ENCODE peak calls at places on chromosomes 6 and 20, in ten cellular contexts. One of them, this sample, is unnamed. For H3K9me3, the result is how much of the 10 kb centered on the place peaks cover.

GRCh38 chr6:66935612-66936011 is 1228.6 kb upstream of the EYS start:
- DNase-seq in CD8-positive, alpha-beta T cell: no peak
- DNase-seq in mammary epithelial cell: no peak
- DNase-seq in sigmoid colon: no peak
- DNase-seq in fibroblast of lung: no peak
- DNase-seq in prostate gland: no peak
- DNase-seq in transverse colon: no peak
- DNase-seq in breast epithelium: no peak
- DNase-seq in Peyer's patch: no peak
- DNase-seq in right atrium auricular region: no peak
- DNase-seq in this sample: no peak

GRCh38 chr6:129029778-129030177 is 146.8 kb downstream of the LAMA2 start:
- DNase-seq in prostate gland: no peak
- DNase-seq in transverse colon: no peak
- DNase-seq in breast epithelium: no peak
- DNase-seq in right atrium auricular region: no peak
- DNase-seq in mammary epithelial cell: no peak
- DNase-seq in sigmoid colon: no peak
- DNase-seq in CD8-positive, alpha-beta T cell: no peak
- DNase-seq in fibroblast of lung: no peak
- DNase-seq in Peyer's patch: no peak
- DNase-seq in this sample: no peak

GRCh38 chr6:7727951-7728854 is 2.3 kb downstream of the BMP6 start:
- DNase-seq in sigmoid colon: no peak
- DNase-seq in breast epithelium: no peak
- DNase-seq in fibroblast of lung: peak
- DNase-seq in prostate gland: no peak
- DNase-seq in Peyer's patch: no peak
- DNase-seq in mammary epithelial cell: peak
- DNase-seq in right atrium auricular region: no peak
- DNase-seq in transverse colon: peak
- DNase-seq in CD8-positive, alpha-beta T cell: no peak
- DNase-seq in this sample: peak

GRCh38 chr6:136012198-136012884 is 160.8 kb downstream of the PDE7B start:
- DNase-seq in prostate gland: no peak
- DNase-seq in breast epithelium: no peak
- DNase-seq in fibroblast of lung: peak
- DNase-seq in mammary epithelial cell: no peak
- DNase-seq in transverse colon: no peak
- DNase-seq in CD8-positive, alpha-beta T cell: no peak
- DNase-seq in right atrium auricular region: no peak
- DNase-seq in Peyer's patch: no peak
- DNase-seq in sigmoid colon: no peak
- DNase-seq in this sample: peak

GRCh38 chr6:35031611-35032529 is 109.3 kb downstream of the TCP11 start:
- DNase-seq in breast epithelium: no peak
- DNase-seq in Peyer's patch: no peak
- DNase-seq in right atrium auricular region: no peak
- DNase-seq in prostate gland: no peak
- DNase-seq in transverse colon: no peak
- DNase-seq in fibroblast of lung: no peak
- DNase-seq in mammary epithelial cell: no peak
- DNase-seq in sigmoid colon: no peak
- DNase-seq in CD8-positive, alpha-beta T cell: no peak
- DNase-seq in this sample: no peak

GRCh38 chr6:156686429-156686939 is 90.7 kb upstream of the ARID1B start:
- DNase-seq in right atrium auricular region: no peak
- DNase-seq in sigmoid colon: peak
- DNase-seq in breast epithelium: peak
- DNase-seq in CD8-positive, alpha-beta T cell: no peak
- DNase-seq in prostate gland: peak
- DNase-seq in Peyer's patch: no peak
- DNase-seq in fibroblast of lung: peak
- DNase-seq in mammary epithelial cell: peak
- DNase-seq in transverse colon: peak
- DNase-seq in this sample: peak

GRCh38 chr20:25454153-25454900 is 46.9 kb downstream of the GINS1 start:
- DNase-seq in fibroblast of lung: no peak
- DNase-seq in sigmoid colon: no peak
- DNase-seq in mammary epithelial cell: no peak
- DNase-seq in CD8-positive, alpha-beta T cell: no peak
- DNase-seq in prostate gland: no peak
- DNase-seq in transverse colon: no peak
- DNase-seq in breast epithelium: no peak
- DNase-seq in Peyer's patch: no peak
- DNase-seq in right atrium auricular region: no peak
- DNase-seq in this sample: no peak

GRCh38 chr6:6886160-6886885 is 221.4 kb upstream of the RREB1 start:
- DNase-seq in fibroblast of lung: no peak
- DNase-seq in prostate gland: no peak
- DNase-seq in sigmoid colon: peak
- DNase-seq in breast epithelium: no peak
- DNase-seq in right atrium auricular region: no peak
- DNase-seq in Peyer's patch: no peak
- DNase-seq in transverse colon: peak
- DNase-seq in mammary epithelial cell: no peak
- DNase-seq in CD8-positive, alpha-beta T cell: no peak
- DNase-seq in this sample: no peak

GRCh38 chr6:78594667-78595051 is 272.7 kb upstream of the IRAK1BP1 start:
- DNase-seq in transverse colon: no peak
- DNase-seq in Peyer's patch: no peak
- DNase-seq in mammary epithelial cell: no peak
- DNase-seq in prostate gland: no peak
- DNase-seq in fibroblast of lung: no peak
- DNase-seq in CD8-positive, alpha-beta T cell: no peak
- DNase-seq in breast epithelium: no peak
- DNase-seq in sigmoid colon: no peak
- DNase-seq in right atrium auricular region: no peak
- DNase-seq in this sample: no peak

DNA sequence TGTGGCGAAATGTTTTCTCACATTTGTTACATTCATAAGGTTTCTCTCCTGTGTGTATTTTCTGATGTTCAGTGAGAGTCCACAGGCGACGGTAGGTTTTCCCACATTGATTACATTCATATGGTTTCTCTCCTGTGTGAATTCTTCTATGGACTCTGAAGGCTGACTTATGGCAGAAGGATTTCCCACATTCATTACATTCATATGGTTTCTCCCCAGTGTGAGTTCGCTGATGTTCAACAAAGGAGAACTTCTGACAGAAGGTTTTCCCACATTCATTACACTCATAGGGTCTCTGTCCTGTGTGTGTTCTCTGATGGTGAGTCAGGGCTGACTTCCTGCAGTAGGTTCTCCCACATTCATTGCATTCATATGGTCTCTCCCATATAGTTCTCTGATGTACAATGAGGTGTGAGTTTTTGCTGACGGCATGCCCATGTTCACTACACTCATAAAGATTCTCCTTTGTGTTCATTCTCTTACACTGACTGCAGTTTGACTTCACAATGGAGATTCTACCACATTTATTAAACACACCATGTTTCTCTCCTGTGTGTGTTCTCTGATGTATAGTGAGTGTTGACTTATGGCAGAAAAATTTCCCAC is 11.9 kb downstream of the ZNF334 start:
- DNase-seq in prostate gland: no peak
- DNase-seq in mammary epithelial cell: no peak
- DNase-seq in fibroblast of lung: no peak
- DNase-seq in right atrium auricular region: no peak
- DNase-seq in Peyer's patch: no peak
- DNase-seq in breast epithelium: no peak
- DNase-seq in sigmoid colon: no peak
- DNase-seq in transverse colon: no peak
- DNase-seq in CD8-positive, alpha-beta T cell: no peak
- DNase-seq in this sample: no peak
- H3K9me3 ChIP-seq in prostate gland: under half
- H3K9me3 ChIP-seq in mammary epithelial cell: under half
- H3K9me3 ChIP-seq in fibroblast of lung: under half
- H3K9me3 ChIP-seq in right atrium auricular region: under half
- H3K9me3 ChIP-seq in Peyer's patch: under half
- H3K9me3 ChIP-seq in breast epithelium: under half
- H3K9me3 ChIP-seq in sigmoid colon: under half
- H3K9me3 ChIP-seq in transverse colon: under half
- H3K9me3 ChIP-seq in CD8-positive, alpha-beta T cell: under half
- H3K9me3 ChIP-seq in this sample: under half

GRCh38 chr6:148611213-148611612 is 135.6 kb upstream of the UST start:
- DNase-seq in transverse colon: peak
- DNase-seq in Peyer's patch: no peak
- DNase-seq in right atrium auricular region: peak
- DNase-seq in mammary epithelial cell: peak
- DNase-seq in sigmoid colon: peak
- DNase-seq in prostate gland: peak
- DNase-seq in breast epithelium: peak
- DNase-seq in CD8-positive, alpha-beta T cell: no peak
- DNase-seq in fibroblast of lung: peak
- DNase-seq in this sample: peak

GRCh38 chr6:148616811-148617210 is 130.0 kb upstream of the UST start:
- DNase-seq in Peyer's patch: no peak
- DNase-seq in mammary epithelial cell: no peak
- DNase-seq in sigmoid colon: no peak
- DNase-seq in fibroblast of lung: no peak
- DNase-seq in breast epithelium: no peak
- DNase-seq in right atrium auricular region: no peak
- DNase-seq in prostate gland: no peak
- DNase-seq in transverse colon: no peak
- DNase-seq in CD8-positive, alpha-beta T cell: no peak
- DNase-seq in this sample: no peak

GRCh38 chr6:148617522-148617921 is 129.3 kb upstream of the UST start:
- DNase-seq in fibroblast of lung: peak
- DNase-seq in right atrium auricular region: no peak
- DNase-seq in mammary epithelial cell: no peak
- DNase-seq in CD8-positive, alpha-beta T cell: no peak
- DNase-seq in transverse colon: no peak
- DNase-seq in prostate gland: no peak
- DNase-seq in sigmoid colon: no peak
- DNase-seq in breast epithelium: no peak
- DNase-seq in Peyer's patch: no peak
- DNase-seq in this sample: peak

GRCh38 chr6:148608211-148608951 is 138.4 kb upstream of the UST start:
- DNase-seq in mammary epithelial cell: peak
- DNase-seq in prostate gland: no peak
- DNase-seq in right atrium auricular region: no peak
- DNase-seq in Peyer's patch: no peak
- DNase-seq in CD8-positive, alpha-beta T cell: no peak
- DNase-seq in transverse colon: no peak
- DNase-seq in fibroblast of lung: no peak
- DNase-seq in breast epithelium: no peak
- DNase-seq in sigmoid colon: no peak
- DNase-seq in this sample: no peak

GRCh38 chr6:148612043-148612442 is 134.8 kb upstream of the UST start:
- DNase-seq in mammary epithelial cell: no peak
- DNase-seq in sigmoid colon: no peak
- DNase-seq in CD8-positive, alpha-beta T cell: no peak
- DNase-seq in Peyer's patch: no peak
- DNase-seq in transverse colon: no peak
- DNase-seq in right atrium auricular region: no peak
- DNase-seq in prostate gland: no peak
- DNase-seq in fibroblast of lung: no peak
- DNase-seq in breast epithelium: no peak
- DNase-seq in this sample: no peak
- H3K27ac ChIP-seq in mammary epithelial cell: no peak
- H3K27ac ChIP-seq in sigmoid colon: peak
- H3K27ac ChIP-seq in CD8-positive, alpha-beta T cell: no peak
- H3K27ac ChIP-seq in Peyer's patch: no peak
- H3K27ac ChIP-seq in transverse colon: no peak
- H3K27ac ChIP-seq in right atrium auricular region: peak
- H3K27ac ChIP-seq in prostate gland: no peak
- H3K27ac ChIP-seq in fibroblast of lung: no peak
- H3K27ac ChIP-seq in breast epithelium: peak
- H3K27ac ChIP-seq in this sample: no peak

DNA sequence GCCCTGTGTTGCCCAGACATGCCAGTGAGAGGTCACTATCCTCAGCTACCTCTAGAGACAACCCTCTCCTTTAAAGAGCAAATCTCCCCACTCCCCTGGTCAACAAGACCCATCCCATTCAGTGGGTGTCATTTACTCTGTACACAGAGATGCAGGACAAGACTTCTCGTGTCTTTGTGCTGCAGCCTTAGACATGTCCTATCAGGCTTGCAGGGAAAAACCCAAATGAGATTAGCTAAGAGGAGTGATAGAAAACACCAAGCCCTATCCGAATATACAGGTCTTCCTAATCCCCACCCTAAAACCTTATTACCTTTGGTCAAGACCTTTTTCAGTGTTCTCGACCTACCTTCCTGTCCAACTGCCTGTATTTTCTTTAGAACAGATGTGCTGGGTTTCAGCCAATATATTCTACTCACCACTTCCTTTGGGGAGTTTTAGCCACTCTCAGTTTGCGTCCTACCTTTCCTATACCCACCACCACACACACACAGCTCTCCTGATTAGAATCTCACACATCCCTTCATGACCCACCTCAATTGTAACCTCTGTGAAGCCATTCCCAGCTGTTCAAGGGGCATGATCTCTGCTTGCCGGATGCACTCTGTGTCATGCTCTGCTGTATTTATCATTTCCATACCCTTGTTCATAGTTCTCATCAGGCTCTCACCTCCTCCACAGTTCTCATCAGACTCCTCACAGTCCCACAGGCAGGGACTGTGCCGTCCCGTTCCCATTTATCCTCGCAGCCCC is 39.7 kb downstream of the TRAM2 start:
- DNase-seq in CD8-positive, alpha-beta T cell: no peak
- DNase-seq in right atrium auricular region: no peak
- DNase-seq in mammary epithelial cell: peak
- DNase-seq in prostate gland: no peak
- DNase-seq in breast epithelium: no peak
- DNase-seq in Peyer's patch: no peak
- DNase-seq in fibroblast of lung: peak
- DNase-seq in transverse colon: no peak
- DNase-seq in sigmoid colon: no peak
- DNase-seq in this sample: no peak
- TF ChIP-seq CTCF in CD8-positive, alpha-beta T cell: no peak
- TF ChIP-seq CTCF in right atrium auricular region: no peak
- TF ChIP-seq CTCF in mammary epithelial cell: no peak
- TF ChIP-seq CTCF in prostate gland: no peak
- TF ChIP-seq CTCF in breast epithelium: no peak
- TF ChIP-seq CTCF in Peyer's patch: no peak
- TF ChIP-seq CTCF in fibroblast of lung: no peak
- TF ChIP-seq CTCF in transverse colon: no peak
- TF ChIP-seq CTCF in sigmoid colon: no peak
- TF ChIP-seq CTCF in this sample: no peak

DNA sequence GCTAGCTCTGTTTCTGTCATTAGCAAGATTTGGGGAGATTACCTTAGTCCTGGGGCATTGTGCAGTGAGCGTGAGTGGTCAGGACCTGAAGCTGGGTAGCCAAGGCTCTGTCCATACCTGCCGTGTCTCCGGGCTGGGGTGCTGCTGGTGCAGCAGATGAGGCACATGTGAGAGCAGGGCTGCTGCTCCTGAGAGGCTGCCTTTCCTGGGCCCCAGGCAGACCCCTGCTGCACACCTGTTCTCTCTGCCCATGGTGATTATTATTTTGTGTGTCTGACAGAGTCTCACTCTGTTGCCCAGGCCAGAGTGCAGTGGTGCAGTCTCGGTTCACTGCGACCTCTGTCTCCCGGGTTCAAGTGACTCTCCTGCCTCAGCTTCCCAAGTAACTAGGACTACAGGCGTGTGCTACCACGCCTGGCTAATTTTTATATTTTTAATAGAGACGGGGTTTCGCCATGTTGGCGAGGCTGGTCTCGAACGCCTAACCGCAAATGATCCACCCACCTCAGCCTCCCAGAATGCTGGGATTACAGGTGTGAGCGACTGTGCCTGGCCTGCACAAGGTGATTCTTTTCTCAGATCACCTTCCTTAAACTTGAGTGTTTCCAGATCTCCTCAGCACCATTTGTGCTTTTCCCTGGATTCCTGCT is 36.8 kb upstream of the IRF4 start:
- DNase-seq in breast epithelium: no peak
- DNase-seq in mammary epithelial cell: no peak
- DNase-seq in Peyer's patch: no peak
- DNase-seq in transverse colon: no peak
- DNase-seq in right atrium auricular region: no peak
- DNase-seq in CD8-positive, alpha-beta T cell: no peak
- DNase-seq in fibroblast of lung: no peak
- DNase-seq in prostate gland: no peak
- DNase-seq in sigmoid colon: peak
- DNase-seq in this sample: no peak
- H3K9me3 ChIP-seq in breast epithelium: under half
- H3K9me3 ChIP-seq in mammary epithelial cell: under half
- H3K9me3 ChIP-seq in Peyer's patch: under half
- H3K9me3 ChIP-seq in transverse colon: under half
- H3K9me3 ChIP-seq in right atrium auricular region: under half
- H3K9me3 ChIP-seq in CD8-positive, alpha-beta T cell: under half
- H3K9me3 ChIP-seq in fibroblast of lung: under half
- H3K9me3 ChIP-seq in prostate gland: under half
- H3K9me3 ChIP-seq in sigmoid colon: under half
- H3K9me3 ChIP-seq in this sample: under half

This sample was measured in cardiac muscle cell.